ENCODE peak calls at places on chromosomes 6 and 20, in five cellular contexts. A is fibroblast of the aortic adventitia, M is left ventricle myocardium inferior, D is transverse colon, B is neural crest cell. U is an unnamed sample.

GRCh38 chr20:8540466-8540865 is 408.4 kb downstream of the PLCB1 start:
- DNase-seq in B (no peak), A (no peak), M (no peak), D (no peak), U (no peak)

GRCh38 chr20:8389381-8390368 is 257.6 kb downstream of the PLCB1 start:
- DNase-seq in D (no peak), B (no peak), M (no peak), A (peak), U (no peak)

GRCh38 chr6:26273673-26274595 is 91.1 kb upstream of the BTN3A2 start:
- DNase-seq in D (no peak), B (no peak), A (peak), M (no peak), U (no peak)

GRCh38 chr6:24272148-24272547 is 85.7 kb downstream of the DCDC2 start:
- DNase-seq in M (no peak), A (no peak), B (no peak), D (no peak), U (no peak)

GRCh38 chr6:89997456-89998445 is 103.5 kb downstream of the GJA10 start:
- DNase-seq in B (no peak), M (no peak), D (peak), A (peak), U (no peak)

GRCh38 chr6:66103354-66103753 is 396.3 kb upstream of the EYS start:
- DNase-seq in A (no peak), B (no peak), D (no peak), M (no peak), U (no peak)

GRCh38 chr20:31719644-31720485 is 2.8 kb downstream of the BCL2L1 start:
- DNase-seq in B (no peak), A (peak), D (peak), M (no peak), U (no peak)

GRCh38 chr6:167832497-167833395 is 6.0 kb downstream of the AFDN start:
- DNase-seq in B (no peak), A (peak), M (no peak), D (no peak), U (no peak)

GRCh38 chr6:95354551-95354950 is 222.8 kb upstream of the MANEA start:
- DNase-seq in D (no peak), M (no peak), B (no peak), A (no peak), U (no peak)

GRCh38 chr6:47264775-47265184 is 44.9 kb downstream of the TNFRSF21 start:
- DNase-seq in A (peak), M (no peak), B (no peak), D (no peak), U (no peak)

GRCh38 chr20:21398505-21399057 is 1.3 kb upstream of the NKX2-4 start:
- DNase-seq in D (no peak), A (no peak), M (no peak), B (no peak), U (no peak)

GRCh38 chr20:31837896-31838397 is 7.5 kb downstream of the FOXS1 start:
- DNase-seq in B (no peak), M (no peak), A (peak), D (no peak), U (no peak)

GRCh38 chr6:23547851-23548250 is 578.2 kb upstream of the NRSN1 start:
- DNase-seq in A (no peak), M (no peak), D (no peak), B (no peak), U (no peak)

GRCh38 chr6:5416250-5416649 is 154.9 kb downstream of the FARS2 start:
- DNase-seq in M (no peak), D (no peak), A (no peak), B (no peak), U (no peak)

GRCh38 chr6:158668707-158669103 is 18.9 kb downstream of the SYTL3 start:
- DNase-seq in D (no peak), M (no peak), B (no peak), A (no peak), U (no peak)

GRCh38 chr6:100381111-100381510 is 83.6 kb downstream of the SIM1 start:
- DNase-seq in M (no peak), D (no peak), A (no peak), B (no peak), U (no peak)

GRCh38 chr6:130105996-130106704 is 87.8 kb downstream of the L3MBTL3 start:
- DNase-seq in D (no peak), B (no peak), M (no peak), A (no peak), U (no peak)

GRCh38 chr6:50116797-50117542 is 67.2 kb upstream of the DEFB112 start:
- DNase-seq in B (no peak), A (no peak), D (no peak), M (no peak), U (no peak)

GRCh38 chr6:6560909-6561308 is 27.6 kb upstream of the LY86 start:
- DNase-seq in A (no peak), B (no peak), M (no peak), D (no peak), U (no peak)

GRCh38 chr6:36769676-36770499 is 69.4 kb downstream of the CPNE5 start:
- DNase-seq in D (no peak), B (no peak), M (no peak), A (peak), U (no peak)

DNA sequence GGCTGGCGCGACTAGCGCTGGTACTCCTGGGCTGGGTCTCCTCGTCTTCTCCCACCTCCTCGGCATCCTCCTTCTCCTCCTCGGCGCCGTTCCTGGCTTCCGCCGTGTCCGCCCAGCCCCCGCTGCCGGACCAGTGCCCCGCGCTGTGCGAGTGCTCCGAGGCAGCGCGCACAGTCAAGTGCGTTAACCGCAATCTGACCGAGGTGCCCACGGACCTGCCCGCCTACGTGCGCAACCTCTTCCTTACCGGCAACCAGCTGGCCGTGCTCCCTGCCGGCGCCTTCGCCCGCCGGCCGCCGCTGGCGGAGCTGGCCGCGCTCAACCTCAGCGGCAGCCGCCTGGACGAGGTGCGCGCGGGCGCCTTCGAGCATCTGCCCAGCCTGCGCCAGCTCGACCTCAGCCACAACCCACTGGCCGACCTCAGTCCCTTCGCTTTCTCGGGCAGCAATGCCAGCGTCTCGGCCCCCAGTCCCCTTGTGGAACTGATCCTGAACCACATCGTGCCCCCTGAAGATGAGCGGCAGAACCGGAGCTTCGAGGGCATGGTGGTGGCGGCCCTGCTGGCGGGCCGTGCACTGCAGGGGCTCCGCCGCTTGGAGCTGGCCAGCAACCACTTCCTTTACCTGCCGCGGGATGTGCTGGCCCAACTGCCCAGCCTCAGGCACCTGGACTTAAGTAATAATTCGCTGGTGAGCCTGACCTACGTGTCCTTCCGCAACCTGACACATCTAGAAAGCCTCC is 1.6 kb downstream of the TPBG start:
- DNase-seq in D (peak), A (no peak), B (peak), M (no peak), U (peak)
- TF ChIP-seq CTCF in D (no peak), A (peak), B (peak), M (no peak), U (peak)

DNA sequence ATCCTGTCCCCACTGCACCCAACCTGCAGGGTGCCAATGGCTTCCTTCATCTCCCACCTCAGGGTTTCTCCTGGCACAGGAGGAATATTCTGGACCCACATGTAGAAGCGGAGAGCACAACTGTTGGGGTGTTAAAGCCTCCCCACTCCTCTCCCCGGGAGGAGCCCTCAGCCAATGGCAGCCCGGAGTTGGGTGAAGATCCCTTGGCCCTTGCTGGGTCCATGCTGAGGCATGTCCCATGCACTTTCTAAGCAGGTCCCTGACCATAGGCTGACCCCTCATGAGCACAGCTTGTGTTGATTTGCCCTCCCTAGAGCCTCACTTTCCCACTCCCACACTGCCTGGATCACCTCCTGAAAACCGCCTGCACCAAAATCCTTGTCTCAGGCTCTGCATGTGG is 97.2 kb upstream of the PMEPA1 start:
- DNase-seq in A (no peak), D (no peak), B (no peak), M (no peak), U (no peak)
- TF ChIP-seq CTCF in A (no peak), D (no peak), B (no peak), M (no peak), U (no peak)

GRCh38 chr6:20789162-20789561 is 254.9 kb downstream of the CDKAL1 start:
- DNase-seq in M (no peak), A (peak), D (no peak), B (no peak), U (no peak)
- TF ChIP-seq CTCF in M (peak), A (peak), D (no peak), B (no peak), U (peak)

DNA sequence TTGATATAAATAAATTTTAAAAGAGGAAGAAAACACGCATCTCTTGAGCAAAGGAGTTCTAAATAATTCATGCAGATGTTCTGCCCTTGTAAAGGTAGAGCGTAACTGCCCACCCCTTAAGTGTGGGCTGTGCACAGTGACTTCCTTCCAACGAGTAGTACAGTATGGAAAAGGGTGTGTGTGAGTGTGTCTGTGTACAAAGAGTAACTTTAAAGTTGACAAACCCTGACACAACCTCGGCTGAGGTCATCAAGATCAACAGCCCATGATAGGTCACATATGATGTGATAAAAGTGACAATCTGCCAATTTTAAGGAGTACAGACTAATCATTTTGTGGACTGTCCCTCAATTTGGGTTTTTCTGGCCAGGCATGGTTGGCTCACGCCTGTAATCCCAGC is 225.7 kb downstream of the ATXN1 start:
- DNase-seq in A (no peak), D (no peak), M (no peak), B (no peak), U (no peak)
- TF ChIP-seq CTCF in A (no peak), D (no peak), M (no peak), B (no peak), U (no peak)

DNA sequence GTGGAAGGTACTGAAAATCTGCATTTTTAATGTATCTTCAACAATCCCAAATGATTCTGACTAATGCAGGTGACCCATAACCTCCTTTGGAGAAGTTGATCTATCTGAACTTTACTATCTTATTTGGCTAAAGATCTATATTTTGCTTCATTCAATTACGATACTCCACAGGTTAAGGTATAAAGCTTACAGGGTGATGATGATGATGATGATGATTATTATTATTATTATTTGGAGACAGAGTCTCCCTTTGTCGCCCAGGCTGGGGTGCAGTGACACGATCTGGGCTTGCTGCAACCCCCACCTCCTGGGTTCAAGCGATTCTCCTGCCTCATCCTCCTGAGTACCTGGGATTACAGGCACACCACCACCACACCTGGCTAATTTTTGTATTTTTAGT is 13.1 kb downstream of the TOP1 start:
- DNase-seq in M (no peak), A (no peak), D (no peak), B (no peak), U (no peak)
- TF ChIP-seq CTCF in M (no peak), A (no peak), D (no peak), B (no peak), U (no peak)

GRCh38 chr6:127190552-127190951 is 72.1 kb downstream of the RSPO3 start:
- DNase-seq in M (no peak), B (no peak), D (no peak), A (peak), U (no peak)
- TF ChIP-seq CTCF in M (peak), B (peak), D (peak), A (peak), U (peak)

DNA sequence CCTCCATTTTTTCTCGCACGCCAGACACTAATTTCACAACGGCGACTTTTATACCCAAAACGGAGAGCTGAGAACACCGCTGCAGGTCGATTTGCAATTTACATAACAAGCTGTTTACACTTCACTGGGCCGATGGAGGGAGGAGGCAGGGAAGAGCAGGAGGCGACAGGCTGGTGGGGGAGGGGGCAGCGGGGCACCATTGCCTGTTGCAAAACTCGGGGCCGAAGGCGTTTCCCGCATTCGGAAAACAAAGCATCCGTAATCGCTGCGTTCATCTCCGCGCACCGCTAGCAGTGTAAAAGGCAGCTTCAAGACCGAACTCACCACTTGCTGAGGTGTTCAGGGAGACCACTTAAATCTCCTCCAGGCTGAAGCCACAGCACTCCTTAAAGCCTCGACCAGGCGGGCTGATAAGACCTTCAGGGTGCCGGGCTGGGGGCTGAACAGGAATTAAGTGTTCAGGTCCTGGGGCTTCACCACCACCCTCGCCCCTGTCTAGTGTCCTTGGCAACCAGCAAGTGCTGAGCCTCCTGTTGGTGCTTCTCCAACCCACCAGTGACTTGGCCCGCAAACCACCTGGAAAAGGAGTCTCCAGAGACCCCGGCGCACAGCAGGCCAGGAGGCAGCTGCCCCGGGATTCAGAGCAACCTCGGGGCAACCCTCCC is 2.0 kb upstream of the FOXC1 start:
- DNase-seq in B (no peak), D (no peak), M (no peak), A (no peak), U (no peak)
- TF ChIP-seq CTCF in B (no peak), D (no peak), M (no peak), A (no peak), U (no peak)

GRCh38 chr6:163413345-163414116 is 987 bp upstream of the QKI start:
- DNase-seq in B (peak), M (peak), A (peak), D (peak), U (peak)
- TF ChIP-seq CTCF in B (no peak), M (no peak), A (no peak), D (no peak), U (no peak)

GRCh38 chr20:60210779-60211617 is 252.8 kb downstream of the CDH26 start:
- DNase-seq in A (peak), M (peak), D (peak), B (peak), U (peak)
- TF ChIP-seq CTCF in A (peak), M (peak), D (peak), B (peak), U (peak)